ENCODE peak calls at places on chromosomes 1 and 21, in six cellular contexts. One of them, this sample, is unnamed.

GRCh38 chr1:26530898-26531598 is 1.5 kb downstream of the RPS6KA1 start:
- DNase-seq in mesenchymal stem cell: peak; percentile 74
- DNase-seq in IMR-90: peak; percentile 48
- DNase-seq in H1: peak; percentile 81
- DNase-seq in mesendoderm: peak; percentile 96
- DNase-seq in H9: peak; percentile 94
- DNase-seq in this sample: no peak

GRCh38 chr1:73953186-73953585 is 244.8 kb downstream of the LRRIQ3 start:
- DNase-seq in mesendoderm: no peak
- DNase-seq in IMR-90: no peak
- DNase-seq in H1: no peak
- DNase-seq in mesenchymal stem cell: no peak
- DNase-seq in H9: no peak
- DNase-seq in this sample: no peak

GRCh38 chr1:165344198-165344597 is 12.3 kb downstream of the LMX1A start:
- DNase-seq in H9: no peak
- DNase-seq in H1: no peak
- DNase-seq in IMR-90: no peak
- DNase-seq in mesendoderm: no peak
- DNase-seq in mesenchymal stem cell: no peak
- DNase-seq in this sample: no peak

GRCh38 chr1:23980725-23981063 is 567 bp upstream of the SRSF10 start:
- DNase-seq in mesendoderm: peak; percentile 61
- DNase-seq in mesenchymal stem cell: peak; percentile 54
- DNase-seq in H1: peak; percentile 53
- DNase-seq in H9: peak; percentile 44
- DNase-seq in IMR-90: peak; percentile 64
- DNase-seq in this sample: no peak

GRCh38 chr1:193626695-193627094 is 440.3 kb upstream of the B3GALT2 start:
- DNase-seq in mesenchymal stem cell: no peak
- DNase-seq in H1: no peak
- DNase-seq in mesendoderm: no peak
- DNase-seq in IMR-90: no peak
- DNase-seq in H9: no peak
- DNase-seq in this sample: peak; percentile 21

GRCh38 chr21:43208561-43209332 is 39.9 kb downstream of the CRYAA start:
- DNase-seq in H1: no peak
- DNase-seq in H9: peak; percentile 31
- DNase-seq in IMR-90: no peak
- DNase-seq in mesenchymal stem cell: no peak
- DNase-seq in mesendoderm: peak; percentile 46
- DNase-seq in this sample: no peak

GRCh38 chr1:36093919-36094318 is 5.2 kb downstream of the ADPRS start:
- DNase-seq in mesendoderm: no peak
- DNase-seq in mesenchymal stem cell: no peak
- DNase-seq in H9: no peak
- DNase-seq in H1: no peak
- DNase-seq in IMR-90: no peak
- DNase-seq in this sample: no peak

GRCh38 chr21:35850542-35851103 is 209.7 kb downstream of the SETD4 start:
- DNase-seq in H9: no peak
- DNase-seq in mesenchymal stem cell: no peak
- DNase-seq in H1: no peak
- DNase-seq in IMR-90: no peak
- DNase-seq in mesendoderm: no peak
- DNase-seq in this sample: no peak

GRCh38 chr1:114750780-114751179 is 7.0 kb downstream of the CSDE1 start:
- DNase-seq in H1: no peak
- DNase-seq in IMR-90: no peak
- DNase-seq in mesenchymal stem cell: no peak
- DNase-seq in H9: no peak
- DNase-seq in mesendoderm: no peak
- DNase-seq in this sample: no peak

GRCh38 chr1:36175137-36176095 is 19.5 kb downstream of the MAP7D1 start:
- DNase-seq in H9: peak; percentile 48
- DNase-seq in mesenchymal stem cell: peak; percentile 89
- DNase-seq in H1: peak; percentile 61
- DNase-seq in mesendoderm: peak; percentile 88
- DNase-seq in IMR-90: peak; percentile 56
- DNase-seq in this sample: no peak

GRCh38 chr1:219771039-219771438 is 157.3 kb downstream of the SLC30A10 start:
- DNase-seq in H1: no peak
- DNase-seq in H9: no peak
- DNase-seq in IMR-90: peak; percentile 97
- DNase-seq in mesenchymal stem cell: peak; percentile 77
- DNase-seq in mesendoderm: peak; percentile 69
- DNase-seq in this sample: no peak

GRCh38 chr1:33296082-33296458 is 24.8 kb downstream of the A3GALT2 start:
- DNase-seq in H1: no peak
- DNase-seq in mesendoderm: no peak
- DNase-seq in mesenchymal stem cell: no peak
- DNase-seq in IMR-90: no peak
- DNase-seq in H9: no peak
- DNase-seq in this sample: no peak

GRCh38 chr1:35298464-35298863 is 30.0 kb downstream of the ZMYM4 start:
- DNase-seq in H1: no peak
- DNase-seq in H9: peak; percentile 39
- DNase-seq in mesenchymal stem cell: peak; percentile 60
- DNase-seq in mesendoderm: peak; percentile 77
- DNase-seq in IMR-90: peak; percentile 36
- DNase-seq in this sample: peak; percentile 2

GRCh38 chr21:42388740-42389448 is 7.0 kb downstream of the TMPRSS3 start:
- DNase-seq in H9: no peak
- DNase-seq in mesendoderm: no peak
- DNase-seq in IMR-90: no peak
- DNase-seq in mesenchymal stem cell: no peak
- DNase-seq in H1: no peak
- DNase-seq in this sample: no peak

GRCh38 chr1:205506409-205507196 is 2.1 kb downstream of the CDK18 start:
- DNase-seq in IMR-90: no peak
- DNase-seq in mesendoderm: no peak
- DNase-seq in mesenchymal stem cell: no peak
- DNase-seq in H1: no peak
- DNase-seq in H9: no peak
- DNase-seq in this sample: no peak

GRCh38 chr1:153232553-153232952 is 15.2 kb downstream of the PRR9 start:
- DNase-seq in mesendoderm: peak; percentile 53
- DNase-seq in mesenchymal stem cell: no peak
- DNase-seq in IMR-90: no peak
- DNase-seq in H9: no peak
- DNase-seq in H1: no peak
- DNase-seq in this sample: no peak

GRCh38 chr1:151373196-151373595 is 691 bp upstream of the SELENBP1 start:
- DNase-seq in mesenchymal stem cell: no peak
- DNase-seq in mesendoderm: no peak
- DNase-seq in H1: no peak
- DNase-seq in IMR-90: no peak
- DNase-seq in H9: no peak
- DNase-seq in this sample: no peak

GRCh38 chr1:235679005-235679404 is 29.4 kb upstream of the GNG4 start:
- DNase-seq in H9: no peak
- DNase-seq in mesenchymal stem cell: no peak
- DNase-seq in IMR-90: no peak
- DNase-seq in mesendoderm: no peak
- DNase-seq in H1: no peak
- DNase-seq in this sample: no peak

GRCh38 chr1:89822109-89822962 is 1.5 kb downstream of the LRRC8D start:
- DNase-seq in H1: peak; percentile 61
- DNase-seq in mesenchymal stem cell: no peak
- DNase-seq in IMR-90: no peak
- DNase-seq in H9: peak; percentile 41
- DNase-seq in mesendoderm: no peak
- DNase-seq in this sample: no peak

GRCh38 chr1:42320689-42321088 is 14.3 kb downstream of the FOXJ3 start:
- DNase-seq in H1: no peak
- DNase-seq in mesenchymal stem cell: no peak
- DNase-seq in mesendoderm: no peak
- DNase-seq in IMR-90: no peak
- DNase-seq in H9: no peak
- DNase-seq in this sample: no peak

GRCh38 chr1:180912801-180913616 is at the start of gene KIAA1614:
- DNase-seq in H1: peak; percentile 79
- DNase-seq in mesendoderm: peak; percentile 67
- DNase-seq in H9: peak; percentile 46
- DNase-seq in IMR-90: peak; percentile 39
- DNase-seq in mesenchymal stem cell: peak; percentile 51
- DNase-seq in this sample: peak; percentile 47

GRCh38 chr21:41877901-41878830 is 978 bp downstream of the PRDM15 start:
- DNase-seq in H1: no peak
- DNase-seq in H9: no peak
- DNase-seq in IMR-90: peak; percentile 75
- DNase-seq in mesendoderm: peak; percentile 33
- DNase-seq in mesenchymal stem cell: peak; percentile 30
- DNase-seq in this sample: peak; percentile 15

GRCh38 chr1:153752561-153753195 is 22.5 kb upstream of the SLC27A3 start:
- DNase-seq in IMR-90: peak; percentile 79
- DNase-seq in H1: no peak
- DNase-seq in H9: no peak
- DNase-seq in mesenchymal stem cell: peak; percentile 83
- DNase-seq in mesendoderm: no peak
- DNase-seq in this sample: no peak

GRCh38 chr1:174768516-174768915 is 231.2 kb upstream of the CACYBP start:
- DNase-seq in H9: no peak
- DNase-seq in IMR-90: no peak
- DNase-seq in mesenchymal stem cell: no peak
- DNase-seq in mesendoderm: no peak
- DNase-seq in H1: no peak
- DNase-seq in this sample: no peak
- H2BK15ac ChIP-seq in H9: no peak overlapping the region
- H2BK15ac ChIP-seq in IMR-90: no peak overlapping the region
- H2BK15ac ChIP-seq in mesenchymal stem cell: no peak overlapping the region
- H2BK15ac ChIP-seq in mesendoderm: no peak overlapping the region
- H2BK15ac ChIP-seq in H1: no peak overlapping the region
- H2BK15ac ChIP-seq in this sample: no peak overlapping the region

GRCh38 chr1:168599636-168600035 is 23.2 kb downstream of the XCL1 start:
- DNase-seq in IMR-90: no peak
- DNase-seq in mesendoderm: no peak
- DNase-seq in H1: no peak
- DNase-seq in mesenchymal stem cell: no peak
- DNase-seq in H9: no peak
- DNase-seq in this sample: no peak

GRCh38 chr1:168598963-168599362 is 22.6 kb downstream of the XCL1 start:
- DNase-seq in H1: no peak
- DNase-seq in IMR-90: no peak
- DNase-seq in H9: no peak
- DNase-seq in mesenchymal stem cell: no peak
- DNase-seq in mesendoderm: no peak
- DNase-seq in this sample: no peak

GRCh38 chr1:168603501-168604107 is 27.2 kb downstream of the XCL1 start:
- DNase-seq in mesenchymal stem cell: peak; percentile 70
- DNase-seq in H1: peak; percentile 82
- DNase-seq in mesendoderm: peak; percentile 84
- DNase-seq in IMR-90: peak; percentile 45
- DNase-seq in H9: peak; percentile 86
- DNase-seq in this sample: peak; percentile 58

GRCh38 chr1:168601051-168601450 is 24.6 kb downstream of the XCL1 start:
- DNase-seq in IMR-90: no peak
- DNase-seq in H9: no peak
- DNase-seq in H1: no peak
- DNase-seq in mesenchymal stem cell: no peak
- DNase-seq in mesendoderm: no peak
- DNase-seq in this sample: no peak

GRCh38 chr1:168598125-168598524 is 21.7 kb downstream of the XCL1 start:
- DNase-seq in mesendoderm: no peak
- DNase-seq in H9: no peak
- DNase-seq in H1: no peak
- DNase-seq in mesenchymal stem cell: no peak
- DNase-seq in IMR-90: no peak
- DNase-seq in this sample: no peak
- H2BK15ac ChIP-seq in mesendoderm: no peak overlapping the region
- H2BK15ac ChIP-seq in H9: no peak overlapping the region
- H2BK15ac ChIP-seq in H1: no peak overlapping the region
- H2BK15ac ChIP-seq in mesenchymal stem cell: no peak overlapping the region
- H2BK15ac ChIP-seq in IMR-90: no peak overlapping the region
- H2BK15ac ChIP-seq in this sample: no peak overlapping the region

GRCh38 chr21:15839601-15840000 is 109.8 kb downstream of the USP25 start:
- DNase-seq in H9: no peak
- DNase-seq in IMR-90: peak; percentile 39
- DNase-seq in H1: no peak
- DNase-seq in mesenchymal stem cell: no peak
- DNase-seq in mesendoderm: no peak
- DNase-seq in this sample: no peak
- H2BK15ac ChIP-seq in H9: no peak overlapping the region
- H2BK15ac ChIP-seq in IMR-90: no peak overlapping the region
- H2BK15ac ChIP-seq in H1: no peak overlapping the region
- H2BK15ac ChIP-seq in mesenchymal stem cell: no peak overlapping the region
- H2BK15ac ChIP-seq in mesendoderm: no peak overlapping the region
- H2BK15ac ChIP-seq in this sample: no peak overlapping the region

GRCh38 chr1:226320930-226321329 is 12.0 kb upstream of the LIN9 start:
- DNase-seq in mesenchymal stem cell: no peak
- DNase-seq in H9: no peak
- DNase-seq in IMR-90: no peak
- DNase-seq in H1: no peak
- DNase-seq in mesendoderm: no peak
- DNase-seq in this sample: no peak

GRCh38 chr1:226314055-226314454 is 5.1 kb upstream of the LIN9 start:
- DNase-seq in H9: no peak
- DNase-seq in mesenchymal stem cell: no peak
- DNase-seq in IMR-90: no peak
- DNase-seq in mesendoderm: peak; percentile 43
- DNase-seq in H1: no peak
- DNase-seq in this sample: no peak

GRCh38 chr1:226322986-226323385 is 14.0 kb upstream of the LIN9 start:
- DNase-seq in H9: no peak
- DNase-seq in mesendoderm: no peak
- DNase-seq in mesenchymal stem cell: no peak
- DNase-seq in IMR-90: no peak
- DNase-seq in H1: no peak
- DNase-seq in this sample: no peak

DNA sequence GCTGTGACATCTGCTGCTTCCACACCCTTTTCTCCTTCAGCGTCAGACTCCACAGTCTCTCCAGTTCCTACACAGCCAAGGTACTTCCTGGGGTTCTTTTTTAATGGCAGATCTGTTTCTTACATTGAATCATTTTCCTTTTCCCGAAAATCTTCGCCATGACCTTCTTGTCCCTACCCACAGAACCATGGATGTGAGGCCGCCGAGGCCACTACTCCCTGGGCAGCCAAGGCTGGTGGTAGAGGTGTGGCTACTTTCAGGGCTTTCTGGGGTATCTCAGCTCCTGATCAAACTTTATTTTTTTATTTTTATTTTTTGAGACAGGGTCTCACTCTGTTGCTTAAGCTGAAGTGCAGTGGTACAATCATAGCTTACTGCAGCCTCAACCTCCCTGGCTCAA is 9.5 kb upstream of the LIN9 start:
- DNase-seq in mesenchymal stem cell: no peak
- DNase-seq in IMR-90: no peak
- DNase-seq in mesendoderm: no peak
- DNase-seq in H9: no peak
- DNase-seq in H1: no peak
- DNase-seq in this sample: no peak
- H2BK15ac ChIP-seq in mesenchymal stem cell: no peak overlapping the region
- H2BK15ac ChIP-seq in IMR-90: no peak overlapping the region
- H2BK15ac ChIP-seq in mesendoderm: no peak overlapping the region
- H2BK15ac ChIP-seq in H9: no peak overlapping the region
- H2BK15ac ChIP-seq in H1: no peak overlapping the region
- H2BK15ac ChIP-seq in this sample: no peak overlapping the region

DNA sequence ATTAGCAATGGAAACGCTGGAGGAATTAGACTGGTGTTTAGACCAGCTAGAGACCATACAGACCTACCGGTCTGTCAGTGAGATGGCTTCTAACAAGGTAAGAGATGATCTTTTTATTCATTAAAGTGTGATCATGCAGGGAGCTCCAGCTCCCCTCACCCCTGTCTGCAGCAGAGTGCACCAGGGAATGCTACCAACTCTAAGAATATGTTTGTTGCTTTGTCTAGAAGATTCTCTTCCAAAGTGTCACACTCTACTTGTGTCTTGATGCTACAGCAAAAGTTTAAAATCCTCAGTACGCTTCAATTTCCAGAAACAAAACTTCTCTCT is 201.5 kb upstream of the SGIP1 start:
- DNase-seq in mesendoderm: no peak
- DNase-seq in IMR-90: no peak
- DNase-seq in H1: no peak
- DNase-seq in H9: no peak
- DNase-seq in mesenchymal stem cell: no peak
- DNase-seq in this sample: no peak
- H2BK15ac ChIP-seq in mesendoderm: no peak overlapping the region
- H2BK15ac ChIP-seq in IMR-90: peak overlapping the region; percentile 96
- H2BK15ac ChIP-seq in H1: no peak overlapping the region
- H2BK15ac ChIP-seq in H9: no peak overlapping the region
- H2BK15ac ChIP-seq in mesenchymal stem cell: no peak overlapping the region
- H2BK15ac ChIP-seq in this sample: no peak overlapping the region